ENCODE peak calls at places on chromosome 16, in six cellular contexts. Y is activated CD4-positive, CD25-positive, alpha-beta regulatory T cell; J is stimulated activated CD4-positive, alpha-beta T cell treated with anti-CD3 and anti-CD28 coated beads, Interleukin-1b, Interleukin-23, amount 100 ng/mL, for 4 hours; B is pancreas; P is CD8-positive, alpha-beta memory T cell; S is GM19239. U is an unnamed sample.

GRCh38 chr16:22120440-22120839 is 28.1 kb downstream of the VWA3A start:
- DNase-seq in Y (no peak), J (no peak), B (no peak), P (no peak), S (no peak), U (no peak)

GRCh38 chr16:79393564-79393963 is 207.0 kb downstream of the MAF start:
- DNase-seq in Y (no peak), J (no peak), B (no peak), P (no peak), S (no peak), U (no peak)

GRCh38 chr16:80105160-80105559 is 435.6 kb upstream of the DYNLRB2 start:
- DNase-seq in Y (no peak), J (no peak), B (no peak), P (no peak), S (no peak), U (no peak)

GRCh38 chr16:8905168-8905762 is 23.1 kb downstream of the LITAFD start:
- DNase-seq in Y (no peak), J (no peak), B (no peak), P (no peak), S (no peak), U (no peak)

GRCh38 chr16:65509172-65509571 is 387.3 kb upstream of the CDH11 start:
- DNase-seq in Y (no peak), J (no peak), B (no peak), P (no peak), S (no peak), U (no peak)

GRCh38 chr16:47180073-47180472 is 36.3 kb upstream of the NETO2 start:
- DNase-seq in Y (no peak), J (no peak), B (no peak), P (no peak), S (no peak), U (no peak)

GRCh38 chr16:84115919-84116719 is 623 bp downstream of the MBTPS1 start:
- DNase-seq in Y (no peak), J (peak; percentile 38), B (peak; percentile 53), P (no peak), S (no peak), U (no peak)

GRCh38 chr16:20323591-20324117 is 3.7 kb downstream of the GP2 start:
- DNase-seq in Y (no peak), J (no peak), B (no peak), P (no peak), S (no peak), U (no peak)

GRCh38 chr16:53156516-53156915 is 101.7 kb downstream of the CHD9 start:
- DNase-seq in Y (no peak), J (no peak), B (no peak), P (no peak), S (no peak), U (no peak)

GRCh38 chr16:14244344-14245010 is 173.4 kb downstream of the MRTFB start:
- DNase-seq in Y (no peak), J (no peak), B (no peak), P (no peak), S (no peak), U (no peak)

GRCh38 chr16:56121156-56121500 is 70.2 kb upstream of the GNAO1 start:
- DNase-seq in Y (no peak), J (no peak), B (no peak), P (no peak), S (no peak), U (no peak)

GRCh38 chr16:26963109-26963508 is 103.6 kb upstream of the C16orf82 start:
- DNase-seq in Y (no peak), J (peak; percentile 3), B (no peak), P (no peak), S (peak; percentile 19), U (no peak)

GRCh38 chr16:50644730-50645129 is 36.4 kb downstream of the SNX20 start:
- DNase-seq in Y (no peak), J (no peak), B (no peak), P (no peak), S (peak; percentile 31), U (no peak)

GRCh38 chr16:3188925-3189825 is 1.2 kb downstream of the OR1F1 start:
- DNase-seq in Y (no peak), J (no peak), B (no peak), P (peak; percentile 12), S (no peak), U (no peak)

GRCh38 chr16:66472961-66473610 is 46.0 kb downstream of the BEAN1 start:
- DNase-seq in Y (no peak), J (no peak), B (no peak), P (no peak), S (no peak), U (no peak)

GRCh38 chr16:89410794-89411309 is 79.5 kb downstream of the ANKRD11 start:
- DNase-seq in Y (no peak), J (no peak), B (peak; percentile 95), P (no peak), S (no peak), U (no peak)

GRCh38 chr16:86751081-86752030 is 173.0 kb downstream of the FOXL1 start:
- DNase-seq in Y (no peak), J (no peak), B (no peak), P (no peak), S (no peak), U (no peak)

GRCh38 chr16:89094252-89094901 is 725 bp downstream of the ACSF3 start:
- DNase-seq in Y (no peak), J (no peak), B (no peak), P (no peak), S (no peak), U (no peak)

GRCh38 chr16:84737658-84738057 is 37.9 kb downstream of the USP10 start:
- DNase-seq in Y (no peak), J (no peak), B (peak; percentile 47), P (no peak), S (no peak), U (no peak)

GRCh38 chr16:50040028-50040427 is 15.0 kb downstream of the CNEP1R1 start:
- DNase-seq in Y (no peak), J (no peak), B (no peak), P (no peak), S (no peak), U (no peak)

GRCh38 chr16:83219285-83219684 is 588.5 kb upstream of the HSBP1 start:
- DNase-seq in Y (no peak), J (no peak), B (no peak), P (no peak), S (no peak), U (no peak)

GRCh38 chr16:57711331-57711730 is 16.7 kb downstream of the DRC7 start:
- DNase-seq in Y (no peak), J (no peak), B (no peak), P (no peak), S (no peak), U (no peak)

GRCh38 chr16:66487580-66488235 is 60.6 kb downstream of the BEAN1 start:
- DNase-seq in Y (no peak), J (no peak), B (no peak), P (no peak), S (no peak), U (no peak)

GRCh38 chr16:19876501-19877059 is 8.1 kb downstream of the GPRC5B start:
- DNase-seq in Y (no peak), J (no peak), B (no peak), P (no peak), S (no peak), U (no peak)

GRCh38 chr16:70750893-70751467 is 50.0 kb downstream of the VAC14 start:
- DNase-seq in Y (no peak), J (no peak), B (no peak), P (no peak), S (no peak), U (no peak)

GRCh38 chr16:72285728-72286127 is 113.8 kb upstream of the PMFBP1 start:
- DNase-seq in Y (no peak), J (no peak), B (no peak), P (no peak), S (no peak), U (no peak)

GRCh38 chr16:1895949-1896675 is 22.1 kb downstream of the HS3ST6 start:
- DNase-seq in Y (no peak), J (no peak), B (no peak), P (no peak), S (no peak), U (no peak)

GRCh38 chr16:4330277-4330882 is 14.5 kb downstream of the GLIS2 start:
- DNase-seq in Y (peak; percentile 52), J (peak; percentile 59), B (peak; percentile 70), P (peak; percentile 68), S (peak; percentile 96), U (no peak)

GRCh38 chr16:84438971-84439696 is 65.3 kb downstream of the MEAK7 start:
- DNase-seq in Y (no peak), J (no peak), B (no peak), P (no peak), S (no peak), U (no peak)

GRCh38 chr16:63361032-63361624 is 1324.9 kb upstream of the CDH8 start:
- DNase-seq in Y (no peak), J (no peak), B (no peak), P (no peak), S (no peak), U (no peak)

GRCh38 chr16:920722-921121 is 50.1 kb downstream of the LMF1 start:
- DNase-seq in Y (no peak), J (no peak), B (no peak), P (no peak), S (no peak), U (no peak)

GRCh38 chr16:50696126-50696525 is 2.7 kb downstream of the NOD2 start:
- DNase-seq in Y (no peak), J (no peak), B (no peak), P (no peak), S (no peak), U (no peak)

GRCh38 chr16:54968769-54969168 is 38.1 kb downstream of the IRX5 start:
- DNase-seq in Y (no peak), J (no peak), B (no peak), P (no peak), S (no peak), U (no peak)

GRCh38 chr16:74999683-75000480 is 1.1 kb downstream of the ZNRF1 start:
- DNase-seq in Y (peak; percentile 7), J (peak; percentile 30), B (peak; percentile 59), P (peak; percentile 41), S (peak; percentile 33), U (no peak)

GRCh38 chr16:11681526-11681925 is 13.3 kb downstream of the SNN start:
- DNase-seq in Y (no peak), J (no peak), B (no peak), P (no peak), S (no peak), U (no peak)

GRCh38 chr16:11914759-11915643 is 755 bp downstream of the GSPT1 start:
- DNase-seq in Y (no peak), J (peak; percentile 21), B (peak; percentile 40), P (peak; percentile 13), S (no peak), U (no peak)

GRCh38 chr16:84899414-84899813 is 79.6 kb downstream of the CRISPLD2 start:
- DNase-seq in Y (no peak), J (no peak), B (no peak), P (no peak), S (no peak), U (no peak)

GRCh38 chr16:8935989-8936388 is 27.7 kb downstream of the USP7 start:
- DNase-seq in Y (no peak), J (no peak), B (no peak), P (no peak), S (no peak), U (no peak)

GRCh38 chr16:83102336-83102735 is 475.6 kb downstream of the CDH13 start:
- DNase-seq in Y (no peak), J (no peak), B (no peak), P (no peak), S (no peak), U (no peak)